ENCODE peak calls at places on chromosomes 13 and 19, in eight cellular contexts. X, V, G, B, A, U, J and O are unnamed samples.

GRCh38 chr13:45510671-45511070 is 45.9 kb downstream of the COG3 start:
- DNase-seq in X (no peak), V (no peak), G (no peak), B (no peak), A (no peak), U (no peak), J (no peak), O (no peak)

GRCh38 chr19:35389192-35389861 is 18.5 kb downstream of the GPR42 start:
- DNase-seq in X (no peak), V (no peak), G (no peak), B (no peak), A (no peak), U (no peak), J (no peak), O (no peak)

GRCh38 chr13:72150502-72150901 is 283.5 kb upstream of the DACH1 start:
- DNase-seq in X (no peak), V (no peak), G (no peak), B (no peak), A (no peak), U (no peak), J (no peak), O (no peak)

GRCh38 chr13:45587897-45588296 is 27.6 kb downstream of the ERICH6B start:
- DNase-seq in X (no peak), V (no peak), G (no peak), B (no peak), A (no peak), U (no peak), J (no peak), O (no peak)

GRCh38 chr13:24624801-24625231 is 55.4 kb upstream of the ATP12A start:
- DNase-seq in X (no peak), V (no peak), G (no peak), B (no peak), A (no peak), U (no peak), J (no peak), O (no peak)

GRCh38 chr19:47719047-47719885 is 6.0 kb downstream of the EHD2 start:
- DNase-seq in X (peak), V (peak), G (no peak), B (peak), A (peak), U (no peak), J (no peak), O (peak)

GRCh38 chr19:31351212-31352193 is 2.3 kb upstream of the TSHZ3 start:
- DNase-seq in X (no peak), V (no peak), G (no peak), B (peak), A (peak), U (no peak), J (no peak), O (peak)

GRCh38 chr19:1140272-1140671 is 33.8 kb downstream of the SBNO2 start:
- DNase-seq in X (no peak), V (no peak), G (no peak), B (no peak), A (no peak), U (no peak), J (no peak), O (no peak)

GRCh38 chr13:76667551-76667950 is 218.7 kb downstream of the KCTD12 start:
- DNase-seq in X (no peak), V (no peak), G (peak), B (no peak), A (no peak), U (no peak), J (peak), O (peak)

GRCh38 chr13:99382428-99383133 is 75.4 kb upstream of the GPR183 start:
- DNase-seq in X (no peak), V (no peak), G (peak), B (peak), A (no peak), U (peak), J (no peak), O (no peak)

GRCh38 chr13:31887311-31887710 is 144.3 kb upstream of the FRY start:
- DNase-seq in X (peak), V (no peak), G (no peak), B (no peak), A (no peak), U (no peak), J (no peak), O (peak)

GRCh38 chr13:43684947-43685725 is 101.6 kb downstream of the ENOX1 start:
- DNase-seq in X (no peak), V (no peak), G (no peak), B (no peak), A (no peak), U (no peak), J (no peak), O (no peak)

GRCh38 chr19:32181356-32181920 is 164.0 kb upstream of the ZNF507 start:
- DNase-seq in X (no peak), V (no peak), G (no peak), B (peak), A (no peak), U (no peak), J (no peak), O (no peak)

GRCh38 chr19:1855828-1856255 is 7.5 kb downstream of the KLF16 start:
- DNase-seq in X (no peak), V (no peak), G (no peak), B (no peak), A (no peak), U (no peak), J (no peak), O (no peak)

GRCh38 chr19:29561601-29562000 is 35.8 kb downstream of the VSTM2B start:
- DNase-seq in X (no peak), V (no peak), G (no peak), B (peak), A (no peak), U (no peak), J (no peak), O (no peak)

GRCh38 chr19:10093295-10094186 is 7.4 kb downstream of the SHFL start:
- DNase-seq in X (no peak), V (no peak), G (no peak), B (no peak), A (no peak), U (no peak), J (no peak), O (no peak)

GRCh38 chr19:10092648-10093294 is 6.7 kb downstream of the SHFL start:
- DNase-seq in X (no peak), V (no peak), G (no peak), B (no peak), A (no peak), U (no peak), J (no peak), O (no peak)

GRCh38 chr19:10095948-10096614 is 6.4 kb downstream of the ANGPTL6 start:
- DNase-seq in X (peak), V (peak), G (peak), B (peak), A (peak), U (peak), J (peak), O (peak)

GRCh38 chr19:10096615-10096963 is 5.9 kb downstream of the ANGPTL6 start:
- DNase-seq in X (no peak), V (peak), G (no peak), B (no peak), A (peak), U (no peak), J (no peak), O (no peak)

DNA sequence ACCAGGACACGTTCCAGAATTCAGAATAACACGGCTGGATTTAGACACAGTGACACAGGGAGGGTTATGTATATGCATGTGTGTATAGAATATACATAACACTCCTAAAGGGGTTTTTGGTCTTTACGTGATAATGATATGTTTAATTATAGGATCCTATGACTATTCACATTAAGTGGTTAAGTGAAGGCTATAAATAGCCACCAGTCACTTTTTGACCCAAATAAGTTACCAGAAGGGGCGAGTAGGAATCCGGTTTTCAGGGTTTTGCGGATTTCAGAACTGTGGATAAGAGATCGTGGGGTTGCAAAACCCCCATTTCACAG is 6.9 kb downstream of the ANGPTL6 start:
- DNase-seq in X (no peak), V (no peak), G (no peak), B (no peak), A (no peak), U (no peak), J (no peak), O (no peak)
- H3K4me3 ChIP-seq in X (peak), V (no peak), G (no peak), B (no peak), A (peak), U (no peak), J (peak), O (no peak)

DNA sequence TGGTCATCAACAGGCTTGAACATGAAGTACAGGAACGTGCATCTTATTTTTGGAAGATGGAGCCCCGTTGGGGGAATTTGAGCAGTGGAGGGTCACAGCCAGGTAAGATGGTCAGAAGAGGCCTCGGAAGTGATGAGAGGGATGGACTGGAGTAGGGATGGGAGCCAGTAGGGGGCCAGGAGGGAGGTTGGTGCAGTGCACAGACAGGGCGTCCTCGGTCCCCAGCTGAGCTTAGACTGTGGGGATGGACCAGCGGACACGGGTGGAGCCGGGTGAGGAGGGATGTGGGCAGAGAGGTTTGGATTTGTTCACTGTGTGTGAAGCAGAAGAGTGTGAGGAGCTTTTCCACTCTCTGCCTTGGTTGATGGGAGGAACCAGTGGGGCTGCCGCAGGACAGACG is 10.6 kb downstream of the RPS9 start:
- DNase-seq in X (no peak), V (no peak), G (no peak), B (no peak), A (no peak), U (no peak), J (no peak), O (no peak)
- H3K4me3 ChIP-seq in X (no peak), V (no peak), G (no peak), B (no peak), A (no peak), U (no peak), J (no peak), O (no peak)

GRCh38 chr19:49712397-49712859 is 21.5 kb downstream of the CPT1C start:
- DNase-seq in X (peak), V (no peak), G (no peak), B (peak), A (peak), U (no peak), J (peak), O (peak)
- H3K4me3 ChIP-seq in X (peak), V (no peak), G (no peak), B (no peak), A (peak), U (no peak), J (no peak), O (no peak)

DNA sequence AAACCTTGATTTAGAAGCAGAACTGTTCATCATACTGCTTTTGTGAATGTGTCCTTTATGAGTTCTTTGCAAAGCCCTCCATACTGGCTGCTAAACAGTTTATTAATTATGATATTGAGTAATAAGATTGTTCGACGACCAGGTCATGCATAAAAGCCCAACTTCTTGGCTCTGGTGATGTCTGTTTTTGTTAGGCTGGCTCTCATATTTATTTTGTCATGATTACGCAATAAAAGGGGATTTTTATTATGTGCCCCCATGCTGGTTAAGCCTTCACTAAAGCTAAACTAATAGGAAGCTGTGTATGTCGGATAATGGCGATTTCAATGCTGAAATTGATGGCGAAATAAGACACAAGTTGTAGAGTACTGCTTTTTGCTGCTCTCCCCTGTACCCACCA is 227.3 kb downstream of the DCT start:
- DNase-seq in X (no peak), V (no peak), G (no peak), B (no peak), A (no peak), U (no peak), J (no peak), O (no peak)
- H3K4me3 ChIP-seq in X (no peak), V (no peak), G (no peak), B (no peak), A (no peak), U (no peak), J (no peak), O (no peak)